ENCODE peak calls at places on chromosomes 13 and 19, in five cellular contexts. S is H9, L is trophoblast cell, P is mesenchymal stem cell, T is H1. I is an unnamed sample.

GRCh38 chr13:107450931-107451330 is 764.4 kb downstream of the LIG4 start:
- DNase-seq in S (no peak), L (no peak), P (peak; percentile 99), T (no peak), I (no peak)

GRCh38 chr19:50510700-50511068 is 307 bp downstream of the JOSD2 start:
- DNase-seq in S (no peak), L (no peak), P (no peak), T (peak; percentile 61), I (no peak)

GRCh38 chr19:51372649-51373504 is at the start of gene NKG7:
- DNase-seq in S (no peak), L (no peak), P (no peak), T (no peak), I (no peak)

GRCh38 chr19:47407417-47407774 is 11.9 kb downstream of the MEIS3 start:
- DNase-seq in S (no peak), L (no peak), P (no peak), T (no peak), I (no peak)

GRCh38 chr13:39253774-39254173 is 215.5 kb downstream of the NHLRC3 start:
- DNase-seq in S (no peak), L (peak; percentile 16), P (no peak), T (no peak), I (no peak)

GRCh38 chr19:42066075-42066754 is 3.8 kb downstream of the GRIK5 start:
- DNase-seq in S (peak; percentile 68), L (no peak), P (peak; percentile 25), T (peak; percentile 54), I (no peak)

GRCh38 chr19:32322541-32322940 is 22.9 kb upstream of the ZNF507 start:
- DNase-seq in S (no peak), L (no peak), P (no peak), T (peak; percentile 32), I (no peak)

GRCh38 chr19:19775891-19776205 is 42.9 kb upstream of the ZNF14 start:
- DNase-seq in S (no peak), L (no peak), P (no peak), T (no peak), I (no peak)

GRCh38 chr19:37941820-37942515 is 35.0 kb downstream of the SIPA1L3 start:
- DNase-seq in S (no peak), L (peak; percentile 74), P (no peak), T (no peak), I (no peak)

GRCh38 chr13:99500839-99501134 is 485 bp upstream of the TM9SF2 start:
- DNase-seq in S (no peak), L (no peak), P (no peak), T (no peak), I (no peak)

GRCh38 chr19:42596391-42597071 is 1.8 kb upstream of the CEACAM8 start:
- DNase-seq in S (peak; percentile 59), L (peak; percentile 10), P (no peak), T (peak; percentile 82), I (peak; percentile 33)

GRCh38 chr13:33722216-33722900 is 95.6 kb upstream of the RFC3 start:
- DNase-seq in S (no peak), L (no peak), P (peak; percentile 37), T (no peak), I (no peak)

GRCh38 chr13:46010148-46010547 is 42.4 kb downstream of the ZC3H13 start:
- DNase-seq in S (no peak), L (no peak), P (peak; percentile 13), T (no peak), I (no peak)

GRCh38 chr19:14370169-14370998 is 10.9 kb upstream of the ADGRE5 start:
- DNase-seq in S (no peak), L (no peak), P (no peak), T (no peak), I (no peak)

GRCh38 chr13:84413016-84413415 is 530.7 kb upstream of the SLITRK1 start:
- DNase-seq in S (no peak), L (no peak), P (no peak), T (no peak), I (no peak)

GRCh38 chr19:11530432-11530831 is 1.5 kb upstream of the ECSIT start:
- DNase-seq in S (peak; percentile 96), L (peak; percentile 97), P (peak; percentile 58), T (peak; percentile 83), I (no peak)

GRCh38 chr13:73355134-73355533 is 296.3 kb downstream of the KLF5 start:
- DNase-seq in S (no peak), L (no peak), P (no peak), T (no peak), I (no peak)

GRCh38 chr19:35249848-35250711 is 1.3 kb downstream of the LSR start:
- DNase-seq in S (peak; percentile 24), L (no peak), P (no peak), T (peak; percentile 39), I (no peak)

GRCh38 chr19:23260956-23261355 is 10.8 kb upstream of the ZNF724 start:
- DNase-seq in S (no peak), L (peak; percentile 64), P (no peak), T (no peak), I (no peak)

GRCh38 chr19:2603320-2603719 is 99.2 kb downstream of the GNG7 start:
- DNase-seq in S (peak; percentile 56), L (no peak), P (no peak), T (no peak), I (no peak)

GRCh38 chr19:42693760-42694350 is 46.4 kb downstream of the PSG3 start:
- DNase-seq in S (no peak), L (peak; percentile 62), P (no peak), T (no peak), I (no peak)

GRCh38 chr19:17323973-17324327 is 10.7 kb downstream of the ANO8 start:
- DNase-seq in S (no peak), L (no peak), P (no peak), T (no peak), I (no peak)

GRCh38 chr19:35248310-35249145 is at the start of gene LSR:
- DNase-seq in S (peak; percentile 95), L (peak; percentile 87), P (no peak), T (peak; percentile 93), I (peak; percentile 88)

GRCh38 chr19:11576186-11576585 is 1.3 kb downstream of the ACP5 start:
- DNase-seq in S (no peak), L (no peak), P (no peak), T (no peak), I (no peak)

GRCh38 chr13:48873081-48873480 is 102.6 kb upstream of the FNDC3A start:
- DNase-seq in S (no peak), L (no peak), P (no peak), T (no peak), I (no peak)

DNA sequence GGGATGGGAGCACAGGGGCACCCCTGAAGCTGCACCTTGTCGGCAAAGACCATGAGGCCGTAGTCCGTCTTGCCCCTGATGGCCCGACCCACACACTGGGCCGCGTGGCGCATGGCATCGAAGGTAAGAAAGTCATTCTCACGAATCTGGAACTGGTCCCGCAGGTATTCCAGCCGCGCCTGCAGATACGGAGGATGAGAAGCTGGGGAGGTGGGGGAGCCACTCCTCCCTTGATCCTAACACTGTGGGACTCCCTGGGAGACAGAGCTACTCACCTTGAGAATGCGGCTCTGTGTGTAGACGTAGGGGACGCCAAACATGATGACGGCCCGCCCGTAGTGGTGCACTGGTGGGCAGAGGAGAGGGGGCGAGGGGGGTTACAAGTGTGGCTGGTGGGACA is 11.9 kb downstream of the KLC3 start:
- DNase-seq in S (no peak), L (no peak), P (no peak), T (no peak), I (no peak)
- H2BK12ac ChIP-seq in S (no peak overlapping the region), L (no peak overlapping the region), P (no peak overlapping the region), T (no peak overlapping the region), I (no peak overlapping the region)

GRCh38 chr13:27535546-27535945 is 84.8 kb downstream of the LNX2 start:
- DNase-seq in S (no peak), L (no peak), P (no peak), T (no peak), I (no peak)
- H2BK12ac ChIP-seq in S (no peak overlapping the region), L (no peak overlapping the region), P (no peak overlapping the region), T (no peak overlapping the region), I (no peak overlapping the region)

GRCh38 chr13:112481458-112481857 is 105.3 kb downstream of the SPACA7 start:
- DNase-seq in S (no peak), L (no peak), P (no peak), T (no peak), I (no peak)

GRCh38 chr13:112487127-112487517 is 100.8 kb downstream of the TUBGCP3 start:
- DNase-seq in S (no peak), L (no peak), P (no peak), T (no peak), I (no peak)

GRCh38 chr13:112489199-112489598 is 98.8 kb downstream of the TUBGCP3 start:
- DNase-seq in S (no peak), L (no peak), P (no peak), T (no peak), I (no peak)

GRCh38 chr13:112486386-112487126 is 101.4 kb downstream of the TUBGCP3 start:
- DNase-seq in S (no peak), L (no peak), P (no peak), T (peak; percentile 28), I (no peak)

DNA sequence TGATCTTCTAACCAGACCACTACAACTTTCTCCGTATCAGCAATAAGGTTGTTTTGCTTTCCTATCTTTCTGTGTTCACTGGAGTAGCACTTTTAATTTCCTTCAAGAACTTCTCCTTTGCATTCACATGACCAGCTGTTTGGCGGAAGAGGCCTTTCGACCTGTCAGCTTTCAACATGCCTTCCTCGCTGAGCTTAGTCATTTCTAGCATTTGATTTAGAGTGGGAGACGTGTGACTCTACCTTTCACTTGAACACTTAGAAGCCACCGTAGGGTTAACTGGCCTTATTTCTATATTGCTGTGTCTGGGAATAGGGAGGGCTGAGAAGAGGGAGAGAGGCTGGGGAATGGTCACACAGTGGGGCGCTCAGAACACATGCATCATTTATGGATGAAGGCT is 104.7 kb downstream of the TUBGCP3 start:
- DNase-seq in S (no peak), L (no peak), P (no peak), T (no peak), I (no peak)
- H2BK12ac ChIP-seq in S (no peak overlapping the region), L (no peak overlapping the region), P (no peak overlapping the region), T (no peak overlapping the region), I (no peak overlapping the region)

GRCh38 chr13:94712287-94712811 is at the start of gene SOX21:
- DNase-seq in S (peak; percentile 49), L (no peak), P (no peak), T (peak; percentile 80), I (no peak)

GRCh38 chr13:94710081-94710809 is 2.1 kb downstream of the SOX21 start:
- DNase-seq in S (peak; percentile 34), L (no peak), P (peak; percentile 16), T (no peak), I (no peak)

GRCh38 chr13:94708971-94709614 is 3.3 kb downstream of the SOX21 start:
- DNase-seq in S (no peak), L (no peak), P (no peak), T (no peak), I (no peak)

GRCh38 chr13:94711561-94712286 is 621 bp downstream of the SOX21 start:
- DNase-seq in S (peak; percentile 54), L (no peak), P (peak; percentile 33), T (no peak), I (no peak)

DNA sequence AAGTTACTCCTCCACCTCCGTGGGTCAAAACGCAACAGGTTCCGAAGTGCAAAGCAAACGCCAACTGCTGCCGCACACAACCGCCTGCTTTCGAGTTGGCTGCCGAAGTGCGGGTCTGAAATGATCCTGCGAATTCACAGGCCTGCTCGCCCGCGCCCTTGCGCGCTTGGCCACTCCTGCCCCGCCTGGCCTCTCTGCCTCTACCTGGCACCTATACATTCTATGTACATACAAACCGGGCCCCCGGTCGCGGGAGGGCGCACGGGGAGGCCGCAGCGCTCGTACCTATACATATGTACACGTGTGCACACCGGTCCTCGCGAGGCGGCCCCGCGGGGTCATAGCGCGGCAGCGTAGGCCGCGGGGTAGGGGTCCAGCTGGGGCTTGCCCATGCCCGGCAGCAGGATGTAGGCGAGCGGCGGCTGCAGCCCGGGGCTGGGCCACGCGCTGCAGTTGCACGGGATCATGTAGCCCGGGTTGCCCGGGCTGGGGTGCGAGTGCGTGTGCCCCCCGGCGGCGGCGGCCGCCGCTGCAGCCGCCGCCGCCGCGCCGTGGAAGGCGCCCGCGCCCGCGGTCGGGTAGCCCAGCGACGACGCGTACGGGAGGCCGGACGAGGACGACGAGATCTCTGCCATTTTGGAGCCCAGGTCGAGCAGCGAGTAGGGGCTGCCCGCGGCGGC is 1.3 kb downstream of the SOX21 start:
- DNase-seq in S (peak; percentile 64), L (no peak), P (peak; percentile 20), T (peak; percentile 78), I (no peak)
- H2BK12ac ChIP-seq in S (no peak overlapping the region), L (no peak overlapping the region), P (no peak overlapping the region), T (peak overlapping the region; percentile 96), I (no peak overlapping the region)